ENCODE peak calls at places on chromosomes 6 and 20, in four cellular contexts. X is left lung, T is osteoblast, A is heart left ventricle. S is an unnamed sample.
A peak's percentile ranks its signal among the peaks of the same experiment; 100 is the strongest.

GRCh38 chr6:11969092-11969491 is 43.0 kb upstream of the HIVEP1 start:
- DNase-seq in X (no peak), T (peak; percentile 62), A (peak; percentile 19), S (no peak)

GRCh38 chr6:41336824-41337223 is 1.4 kb downstream of the NCR2 start:
- DNase-seq in A (no peak), T (no peak), X (no peak), S (no peak)

GRCh38 chr20:61254881-61255589 is 3.0 kb downstream of the CDH4 start:
- DNase-seq in X (no peak), T (peak; percentile 92), A (no peak), S (no peak)

GRCh38 chr6:26021350-26022165 is 59.0 kb downstream of the TRIM38 start:
- DNase-seq in T (peak; percentile 88), X (peak; percentile 93), A (peak; percentile 95), S (peak; percentile 71)

GRCh38 chr6:139587469-139587868 is 213.0 kb upstream of the CITED2 start:
- DNase-seq in A (no peak), X (no peak), T (no peak), S (no peak)

GRCh38 chr6:166836785-166837718 is 119.3 kb downstream of the RNASET2 start:
- DNase-seq in T (no peak), A (no peak), X (no peak), S (no peak)

GRCh38 chr6:22151892-22152291 is 144.9 kb downstream of the PRL start:
- DNase-seq in A (no peak), T (no peak), X (no peak), S (no peak)

GRCh38 chr6:22468566-22468965 is 100.8 kb upstream of the HDGFL1 start:
- DNase-seq in X (no peak), A (no peak), T (no peak), S (no peak)

GRCh38 chr6:47033029-47033796 is 8.9 kb downstream of the ADGRF1 start:
- DNase-seq in X (no peak), T (no peak), A (no peak), S (no peak)

GRCh38 chr6:12813321-12813720 is 96.8 kb downstream of the PHACTR1 start:
- DNase-seq in A (no peak), X (no peak), T (no peak), S (no peak)

GRCh38 chr6:32932132-32932868 is 8.5 kb downstream of the HLA-DMB start:
- DNase-seq in A (no peak), X (no peak), T (no peak), S (no peak)

GRCh38 chr6:169393753-169394152 is 140.1 kb upstream of the THBS2 start:
- DNase-seq in X (no peak), T (no peak), A (no peak), S (no peak)

GRCh38 chr20:36135821-36136220 is 18.7 kb upstream of the EPB41L1 start:
- DNase-seq in A (no peak), T (no peak), X (no peak), S (no peak)

GRCh38 chr6:167663784-167664432 is 162.8 kb upstream of the AFDN start:
- DNase-seq in X (no peak), A (no peak), T (no peak), S (no peak)

GRCh38 chr20:4073852-4074741 is 58.7 kb upstream of the RNF24 start:
- DNase-seq in T (no peak), X (no peak), A (no peak), S (no peak)

GRCh38 chr6:130632897-130633296 is 194.3 kb upstream of the SMLR1 start:
- DNase-seq in A (no peak), T (no peak), X (no peak), S (no peak)

GRCh38 chr6:146890644-146891434 is 292.1 kb downstream of the ADGB start:
- DNase-seq in T (no peak), A (no peak), X (no peak), S (no peak)

GRCh38 chr6:13307508-13307995 is 20.8 kb downstream of the TBC1D7 start:
- DNase-seq in X (peak; percentile 81), A (no peak), T (peak; percentile 62), S (no peak)

GRCh38 chr20:10710995-10711775 is 37.4 kb upstream of the JAG1 start:
- DNase-seq in A (no peak), X (no peak), T (peak; percentile 31), S (no peak)

GRCh38 chr6:170497845-170498281 is 55.2 kb downstream of the PSMB1 start:
- DNase-seq in A (no peak), X (no peak), T (no peak), S (no peak)

GRCh38 chr6:6660339-6661045 is 72.0 kb downstream of the LY86 start:
- DNase-seq in T (no peak), X (no peak), A (no peak), S (no peak)

GRCh38 chr6:68343901-68344300 is 291.2 kb upstream of the ADGRB3 start:
- DNase-seq in X (no peak), T (no peak), A (no peak), S (no peak)

GRCh38 chr6:151690303-151690702 is 117.2 kb upstream of the ESR1 start:
- DNase-seq in X (no peak), A (no peak), T (peak; percentile 86), S (no peak)

GRCh38 chr6:13304580-13305255 is 23.6 kb downstream of the TBC1D7 start:
- DNase-seq in T (no peak), A (no peak), X (no peak), S (no peak)

GRCh38 chr6:138017156-138017757 is 90.0 kb downstream of the PERP start:
- DNase-seq in T (peak; percentile 73), X (no peak), A (no peak), S (no peak)

GRCh38 chr6:37653229-37653628 is 44.5 kb downstream of the MDGA1 start:
- DNase-seq in X (no peak), A (no peak), T (no peak), S (no peak)

GRCh38 chr6:43875849-43876572 is 106.0 kb downstream of the VEGFA start:
- DNase-seq in X (peak; percentile 46), T (peak; percentile 62), A (no peak), S (no peak)

GRCh38 chr6:6749791-6750434 is 161.4 kb downstream of the LY86 start:
- DNase-seq in X (peak; percentile 83), T (peak; percentile 97), A (peak; percentile 66), S (no peak)

GRCh38 chr20:33091693-33092092 is 12.2 kb downstream of the BPIFB4 start:
- DNase-seq in X (no peak), A (no peak), T (no peak), S (no peak)

GRCh38 chr6:16273266-16273665 is 34.9 kb downstream of the GMPR start:
- DNase-seq in A (no peak), T (no peak), X (no peak), S (no peak)

GRCh38 chr20:20459726-20460125 is 91.8 kb downstream of the INSM1 start:
- DNase-seq in T (peak; percentile 71), A (no peak), X (no peak), S (no peak)

GRCh38 chr20:5570442-5570841 is 179.8 kb upstream of the SHLD1 start:
- DNase-seq in T (no peak), A (no peak), X (no peak), S (no peak)

GRCh38 chr6:1379810-1380198 is 9.6 kb upstream of the FOXF2 start:
- DNase-seq in X (no peak), A (no peak), T (peak; percentile 86), S (no peak)

GRCh38 chr20:44394520-44395182 is 39.2 kb downstream of the HNF4A start:
- DNase-seq in X (no peak), A (no peak), T (peak; percentile 42), S (no peak)

GRCh38 chr6:37308084-37308817 is 45.5 kb upstream of the RNF8 start:
- DNase-seq in T (peak; percentile 23), A (no peak), X (no peak), S (no peak)

GRCh38 chr6:169988769-169989550 is 237.5 kb downstream of the ERMARD start:
- DNase-seq in X (no peak), T (no peak), A (no peak), S (no peak)

GRCh38 chr6:28188111-28188979 is 36.7 kb upstream of the ZSCAN9 start:
- DNase-seq in T (peak; percentile 52), X (no peak), A (no peak), S (no peak)
- H3K9me3 ChIP-seq in T (peaks cover 22% of the 10 kb centered on the region), X (no peaks in the 10 kb centered on the region), A (peaks cover 34% of the 10 kb centered on the region), S (peaks cover 26% of the 10 kb centered on the region)

GRCh38 chr20:56268536-56268935 is 20.0 kb downstream of the MC3R start:
- DNase-seq in T (no peak), A (no peak), X (no peak), S (no peak)
- H3K9me3 ChIP-seq in T (no peaks in the 10 kb centered on the region), A (no peaks in the 10 kb centered on the region), X (no peaks in the 10 kb centered on the region), S (no peaks in the 10 kb centered on the region)

GRCh38 chr6:156577749-156578148 is 199.4 kb upstream of the ARID1B start:
- DNase-seq in X (no peak), T (no peak), A (no peak), S (no peak)

GRCh38 chr6:156579564-156579963 is 197.6 kb upstream of the ARID1B start:
- DNase-seq in T (no peak), X (no peak), A (no peak), S (no peak)

GRCh38 chr6:156583083-156583482 is 194.1 kb upstream of the ARID1B start:
- DNase-seq in A (no peak), T (no peak), X (no peak), S (no peak)

GRCh38 chr6:156585859-156586258 is 191.3 kb upstream of the ARID1B start:
- DNase-seq in T (no peak), A (no peak), X (no peak), S (no peak)

GRCh38 chr6:156582509-156582992 is 194.6 kb upstream of the ARID1B start:
- DNase-seq in X (no peak), A (no peak), T (no peak), S (no peak)
- H3K9me3 ChIP-seq in X (no peaks in the 10 kb centered on the region), A (no peaks in the 10 kb centered on the region), T (no peaks in the 10 kb centered on the region), S (peaks cover 4% of the 10 kb centered on the region)

DNA sequence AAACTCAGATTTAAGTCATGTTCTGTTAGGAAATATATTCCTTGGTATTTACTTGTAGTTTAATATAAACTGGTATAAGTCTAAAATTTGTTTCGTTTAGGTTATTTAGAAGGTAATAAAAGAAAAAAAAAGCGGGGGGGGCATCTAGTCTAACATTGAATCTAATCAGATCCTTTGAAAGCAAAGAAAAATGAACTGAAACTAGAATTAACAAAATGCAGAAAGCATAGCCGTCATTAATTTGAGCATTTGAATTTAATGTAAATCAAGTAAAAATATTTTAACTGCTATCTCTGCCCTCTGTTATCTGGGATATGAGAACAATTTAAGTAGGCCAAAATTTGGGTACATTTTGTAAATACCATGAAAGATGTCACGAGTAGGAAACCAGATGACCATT is 54.1 kb downstream of the SNX9 start:
- DNase-seq in X (no peak), T (no peak), A (no peak), S (no peak)
- H3K9me3 ChIP-seq in X (no peaks in the 10 kb centered on the region), T (no peaks in the 10 kb centered on the region), A (no peaks in the 10 kb centered on the region), S (no peaks in the 10 kb centered on the region)

DNA sequence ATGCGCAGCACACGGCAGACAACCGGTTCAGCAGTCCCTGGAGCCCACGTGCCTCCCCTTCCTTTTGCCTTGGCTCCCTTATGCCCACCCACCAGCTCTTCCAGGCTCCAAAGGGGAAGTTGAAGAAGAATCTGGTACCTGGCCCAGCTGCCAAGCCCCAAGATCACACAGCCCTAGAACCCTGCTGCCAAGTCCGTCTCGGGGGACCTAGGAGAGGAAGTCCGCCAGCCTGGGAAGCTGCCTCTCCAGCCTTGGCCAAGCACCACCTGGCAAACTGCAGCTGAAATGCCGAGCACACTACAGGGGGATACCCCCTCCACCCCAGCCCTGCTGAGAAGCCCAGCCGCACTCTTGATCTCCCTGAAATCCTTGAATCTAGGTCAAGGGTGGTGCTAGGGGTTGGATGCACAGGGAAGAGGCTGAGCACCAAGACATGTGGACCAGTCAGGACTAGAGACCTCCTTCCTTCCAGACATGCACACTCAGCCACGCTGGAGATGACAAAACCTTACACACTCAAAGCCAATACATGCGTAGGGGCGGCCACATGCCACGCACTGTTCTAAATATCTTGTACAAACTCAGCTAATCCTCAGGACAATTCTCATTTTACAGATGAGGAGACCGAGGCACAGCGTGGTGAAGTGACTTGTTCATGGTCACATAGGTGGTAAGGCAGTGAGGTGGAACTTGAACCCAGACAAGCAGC is 124.1 kb downstream of the PREX1 start:
- DNase-seq in A (no peak), X (no peak), T (peak; percentile 73), S (no peak)
- H3K9me3 ChIP-seq in A (no peaks in the 10 kb centered on the region), X (no peaks in the 10 kb centered on the region), T (no peaks in the 10 kb centered on the region), S (no peaks in the 10 kb centered on the region)

S was measured in T-helper 17 cell.